ENCODE peak calls at places on chromosomes 4 and X, in seven cellular contexts. M, V, X, J, K, E and R are unnamed samples. For H3K36me3, the result is how much of the 10 kb centered on the place peaks cover.

GRCh38 chr4:77818667-77819408 is at the start of gene CNOT6L:
- DNase-seq in M (peak), V (peak), X (peak), J (peak), K (peak), E (peak), R (peak)

GRCh38 chrX:51899741-51900140 is 6.3 kb downstream of the MAGED1 start:
- DNase-seq in M (no peak), V (peak), X (no peak), J (no peak), K (no peak), E (peak), R (no peak)

GRCh38 chr4:13733817-13734216 is 106.3 kb upstream of the BOD1L1 start:
- DNase-seq in M (no peak), V (no peak), X (no peak), J (no peak), K (no peak), E (no peak), R (no peak)

GRCh38 chrX:1244164-1245076 is 24.2 kb upstream of the CSF2RA start:
- DNase-seq in M (no peak), V (no peak), X (peak), J (no peak), K (no peak), E (no peak), R (no peak)

GRCh38 chr4:165635261-165635838 is 237.7 kb upstream of the TLL1 start:
- DNase-seq in M (no peak), V (no peak), X (no peak), J (no peak), K (no peak), E (no peak), R (no peak)

GRCh38 chr4:124564121-124564520 is 148.4 kb downstream of the ANKRD50 start:
- DNase-seq in M (no peak), V (peak), X (no peak), J (no peak), K (no peak), E (no peak), R (no peak)

GRCh38 chr4:69708211-69708610 is 52.2 kb downstream of the SULT1B1 start:
- DNase-seq in M (no peak), V (peak), X (no peak), J (no peak), K (no peak), E (no peak), R (no peak)

GRCh38 chrX:71256051-71256450 is 2.1 kb upstream of the ZMYM3 start:
- DNase-seq in M (no peak), V (no peak), X (no peak), J (no peak), K (no peak), E (peak), R (no peak)

GRCh38 chr4:176065365-176066249 is at the start of gene WDR17:
- DNase-seq in M (peak), V (peak), X (peak), J (peak), K (peak), E (peak), R (peak)

GRCh38 chrX:130916636-130917422 is 13.8 kb upstream of the ENOX2 start:
- DNase-seq in M (peak), V (peak), X (peak), J (no peak), K (no peak), E (peak), R (no peak)

GRCh38 chr4:20625460-20625859 is 74.8 kb upstream of the PACRGL start:
- DNase-seq in M (no peak), V (no peak), X (no peak), J (no peak), K (no peak), E (no peak), R (peak)

GRCh38 chrX:135974279-135974856 is 580 bp upstream of the MMGT1 start:
- DNase-seq in M (peak), V (peak), X (peak), J (peak), K (peak), E (peak), R (peak)

GRCh38 chrX:138745215-138745614 is 33.7 kb upstream of the FGF13 start:
- DNase-seq in M (no peak), V (peak), X (peak), J (no peak), K (no peak), E (peak), R (no peak)

GRCh38 chr4:33080262-33080661 is 2360.1 kb downstream of the PCDH7 start:
- DNase-seq in M (no peak), V (no peak), X (no peak), J (no peak), K (no peak), E (no peak), R (peak)

GRCh38 chr4:150593996-150594395 is 12.0 kb downstream of the MAB21L2 start:
- DNase-seq in M (no peak), V (peak), X (no peak), J (no peak), K (no peak), E (peak), R (no peak)

GRCh38 chr4:80709082-80709869 is 321.2 kb upstream of the BMP3 start:
- DNase-seq in M (no peak), V (no peak), X (no peak), J (no peak), K (no peak), E (no peak), R (no peak)

GRCh38 chr4:64784125-64784524 is 374.9 kb upstream of the TECRL start:
- DNase-seq in M (no peak), V (peak), X (no peak), J (no peak), K (no peak), E (no peak), R (no peak)

DNA sequence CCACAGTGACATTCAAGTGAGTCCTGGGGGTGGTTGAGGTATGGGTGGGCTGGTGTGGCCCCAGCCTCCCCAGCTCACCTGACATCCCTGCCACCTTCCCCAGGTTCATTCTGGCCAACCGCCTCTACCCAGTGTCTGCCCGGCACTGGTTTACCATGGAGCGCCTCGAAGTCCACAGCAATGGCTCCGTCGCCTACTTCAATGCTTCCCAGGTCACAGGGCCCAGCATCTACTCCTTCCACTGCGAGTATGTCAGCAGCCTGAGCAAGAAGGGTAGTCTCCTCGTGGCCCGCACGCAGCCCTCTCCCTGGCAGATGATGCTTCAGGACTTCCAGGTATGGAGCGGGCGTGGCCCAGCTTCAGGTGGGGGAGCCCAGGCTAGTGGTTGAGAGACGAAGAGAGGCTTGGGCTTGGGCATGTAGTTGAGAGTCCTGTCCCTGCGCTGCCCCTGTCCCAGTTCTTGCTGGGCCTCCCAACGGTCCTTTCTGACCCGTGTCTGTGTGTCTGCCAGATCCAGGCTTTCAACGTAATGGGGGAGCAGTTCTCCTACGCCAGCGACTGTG is 1.7 kb upstream of the GDI1 start:
- DNase-seq in M (no peak), V (no peak), X (no peak), J (no peak), K (no peak), E (no peak), R (no peak)
- H3K36me3 ChIP-seq in M (under half), V (under half), X (under half), J (under half), K (under half), E (under half), R (under half)

DNA sequence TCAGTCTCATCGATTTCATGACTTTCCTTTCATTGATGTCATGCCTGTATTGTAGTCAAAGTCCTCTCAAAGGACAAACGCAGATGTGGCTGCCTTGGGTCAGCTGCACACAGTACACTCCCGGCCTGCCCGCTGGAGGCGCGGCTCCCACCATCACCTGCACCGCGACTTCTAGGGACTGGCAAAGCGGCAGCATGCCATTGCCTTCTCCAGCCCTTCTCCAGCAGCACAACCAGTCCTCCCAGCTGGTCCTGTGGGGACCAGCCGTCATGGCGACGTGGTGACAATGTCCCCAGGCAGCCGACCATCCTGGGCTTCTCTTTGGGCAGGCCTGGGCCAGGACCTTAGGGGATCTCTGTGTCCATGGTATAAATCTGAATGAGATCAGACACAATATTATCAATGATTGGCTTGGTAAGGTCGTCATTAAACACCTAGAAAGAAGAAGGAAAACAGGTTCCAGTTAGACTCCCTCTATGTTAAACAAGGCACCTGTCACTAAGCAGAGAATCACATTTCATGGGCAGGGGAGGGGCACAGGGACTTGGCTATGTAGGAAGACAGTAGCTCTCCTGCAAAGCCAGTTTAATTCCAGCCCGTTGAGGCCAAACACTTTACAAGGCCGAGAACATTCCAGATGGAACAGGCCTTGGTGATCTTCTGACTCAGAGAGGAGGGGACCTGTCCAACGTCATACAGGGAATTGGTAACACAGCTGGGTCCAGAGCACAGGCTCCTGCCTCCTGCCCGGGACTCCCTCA is 10.7 kb downstream of the CCNQ start:
- DNase-seq in M (no peak), V (no peak), X (no peak), J (peak), K (no peak), E (no peak), R (no peak)
- H3K36me3 ChIP-seq in M (under half), V (under half), X (under half), J (under half), K (under half), E (under half), R (under half)

GRCh38 chrX:47174376-47174775 is 19.3 kb upstream of the UBA1 start:
- DNase-seq in M (no peak), V (no peak), X (no peak), J (no peak), K (peak), E (no peak), R (no peak)
- H3K36me3 ChIP-seq in M (half or more), V (half or more), X (under half), J (half or more), K (under half), E (half or more), R (under half)

DNA sequence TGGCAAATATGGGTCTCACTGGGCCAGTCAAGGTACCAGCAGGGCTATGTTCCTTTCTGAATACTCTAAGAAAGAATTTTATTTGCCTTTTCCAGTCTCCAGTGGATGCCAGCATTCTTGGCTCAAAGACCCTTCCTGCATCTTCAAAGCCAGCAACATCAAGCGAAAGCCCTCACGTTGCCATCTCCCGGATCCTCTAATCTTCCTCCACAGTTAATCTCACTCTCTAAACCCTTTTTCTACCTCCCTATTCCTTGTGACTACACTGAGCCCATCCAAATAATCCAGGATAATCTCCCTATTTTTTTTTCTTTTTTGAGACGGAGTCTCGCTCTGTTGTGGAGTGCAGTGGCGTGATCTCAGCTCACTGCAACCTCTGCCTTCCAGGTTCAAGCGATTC is 23.4 kb downstream of the RFC1 start:
- DNase-seq in M (no peak), V (no peak), X (no peak), J (no peak), K (no peak), E (no peak), R (no peak)
- H3K36me3 ChIP-seq in M (under half), V (under half), X (under half), J (under half), K (under half), E (under half), R (under half)

DNA sequence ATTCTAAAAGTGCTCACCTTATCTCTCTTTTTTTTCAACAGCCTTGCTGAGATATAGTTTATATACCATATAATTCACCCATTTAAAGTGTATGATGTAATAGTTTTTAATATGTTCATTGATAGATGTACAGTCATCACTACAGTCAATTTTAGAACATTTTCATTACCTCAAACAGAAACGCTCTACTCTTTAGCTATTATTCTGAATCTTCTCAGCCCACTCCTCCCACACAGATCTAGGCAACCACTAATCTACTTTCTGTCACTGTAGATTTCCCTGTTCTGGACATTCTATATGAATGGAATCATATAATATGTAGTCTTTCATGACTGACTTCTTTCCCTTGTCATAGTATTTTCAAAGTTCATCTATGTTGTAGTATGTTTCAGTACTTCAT is 22.6 kb downstream of the MND1 start:
- DNase-seq in M (no peak), V (no peak), X (no peak), J (no peak), K (no peak), E (no peak), R (no peak)
- H3K36me3 ChIP-seq in M (under half), V (under half), X (under half), J (under half), K (under half), E (under half), R (under half)

DNA sequence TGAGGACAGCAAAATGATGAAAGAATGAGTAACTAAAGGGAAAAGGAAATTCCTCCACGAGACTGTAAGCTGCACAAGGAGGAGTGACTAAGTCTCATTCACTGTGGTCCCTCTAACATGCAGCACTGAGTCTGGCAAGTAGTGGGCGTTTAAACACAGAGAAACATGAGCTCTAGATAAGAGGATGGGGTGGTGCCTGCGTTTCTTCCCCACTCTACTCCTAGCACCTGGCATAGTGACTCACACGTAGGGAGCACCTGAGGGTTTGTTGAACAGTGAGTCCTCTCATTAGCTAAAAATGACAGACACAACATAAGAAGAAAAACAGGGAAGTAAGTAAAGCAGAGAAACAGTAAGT is 105.8 kb upstream of the CBR4 start:
- DNase-seq in M (no peak), V (peak), X (peak), J (no peak), K (no peak), E (peak), R (no peak)
- H3K36me3 ChIP-seq in M (half or more), V (half or more), X (under half), J (under half), K (under half), E (under half), R (under half)

GRCh38 chrX:65740909-65741308 is 73.5 kb downstream of the MSN start:
- DNase-seq in M (no peak), V (no peak), X (no peak), J (no peak), K (no peak), E (no peak), R (no peak)
- H3K36me3 ChIP-seq in M (half or more), V (half or more), X (under half), J (half or more), K (under half), E (under half), R (under half)

GRCh38 chr4:146190393-146190910 is 14.9 kb downstream of the LSM6 start:
- DNase-seq in M (no peak), V (no peak), X (no peak), J (no peak), K (no peak), E (no peak), R (no peak)

GRCh38 chr4:146183209-146183608 is 7.7 kb downstream of the LSM6 start:
- DNase-seq in M (no peak), V (no peak), X (no peak), J (no peak), K (no peak), E (no peak), R (no peak)

GRCh38 chr4:146192060-146192459 is 16.5 kb downstream of the LSM6 start:
- DNase-seq in M (no peak), V (no peak), X (peak), J (no peak), K (no peak), E (no peak), R (no peak)

GRCh38 chr4:146182450-146182849 is 6.9 kb downstream of the LSM6 start:
- DNase-seq in M (no peak), V (no peak), X (no peak), J (no peak), K (no peak), E (no peak), R (no peak)

DNA sequence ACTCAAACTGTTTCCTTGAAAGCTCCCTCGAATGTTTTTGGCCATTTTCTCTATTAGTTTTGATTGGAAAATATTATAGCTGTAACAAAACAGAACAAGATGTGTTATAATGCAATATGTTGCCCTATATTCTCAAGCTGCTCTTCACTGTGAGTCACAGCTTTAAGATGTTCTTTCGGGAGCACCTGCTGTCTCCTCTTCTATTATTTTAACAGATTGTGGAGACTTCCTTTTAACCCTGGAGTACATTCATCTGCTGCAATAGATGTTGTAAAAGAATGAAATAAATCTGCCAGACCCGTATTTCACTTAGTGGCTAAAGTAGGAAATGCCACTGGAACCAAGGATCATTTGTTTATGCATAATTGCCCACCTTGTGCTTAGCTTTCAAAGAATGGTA is 11.0 kb downstream of the LSM6 start:
- DNase-seq in M (no peak), V (peak), X (no peak), J (no peak), K (no peak), E (no peak), R (no peak)
- H3K36me3 ChIP-seq in M (half or more), V (half or more), X (under half), J (under half), K (under half), E (under half), R (under half)

DNA sequence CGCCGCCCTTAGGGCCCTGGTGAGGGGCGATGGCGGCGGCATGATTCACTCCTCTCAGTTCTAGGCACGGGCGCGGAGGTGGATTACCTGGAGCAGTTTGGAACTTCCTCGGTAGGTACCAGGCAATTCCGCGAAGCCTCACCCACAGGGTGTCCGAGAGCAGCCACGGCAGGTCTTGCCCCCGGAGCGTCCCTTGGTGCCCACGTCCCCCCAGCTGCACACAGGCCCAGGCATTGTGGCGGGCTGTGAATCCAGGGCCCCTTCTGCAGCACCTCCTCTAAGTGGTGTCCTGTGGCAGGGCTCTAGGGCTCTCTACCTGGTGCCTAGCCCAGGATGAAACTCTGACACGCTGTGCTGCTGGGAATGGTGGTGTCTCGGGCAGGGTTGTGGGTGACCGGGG is 13.9 kb downstream of the TACC3 start:
- DNase-seq in M (no peak), V (no peak), X (no peak), J (peak), K (no peak), E (no peak), R (no peak)
- H3K36me3 ChIP-seq in M (half or more), V (under half), X (under half), J (half or more), K (under half), E (half or more), R (under half)